ENCODE peak calls at places on chromosomes 2 and 18, in six cellular contexts. T, Z, P, K, X and L are unnamed samples.

GRCh38 chr2:239594772-239595608 is 194.2 kb upstream of the HDAC4 start:
- DNase-seq in Z (no peak), X (no peak), P (peak; percentile 7), K (no peak), T (no peak), L (no peak)

GRCh38 chr2:218343591-218343990 is 13.1 kb upstream of the CATIP start:
- DNase-seq in Z (no peak), K (no peak), P (no peak), T (no peak), X (no peak), L (peak; percentile 11)

GRCh38 chr2:200703132-200703925 is 108.4 kb upstream of the BZW1 start:
- DNase-seq in Z (no peak), K (peak; percentile 15), X (no peak), T (no peak), P (no peak), L (peak; percentile 62)

GRCh38 chr2:109645412-109646184 is 31.4 kb downstream of the SOWAHC start:
- DNase-seq in K (no peak), Z (no peak), T (no peak), X (no peak), P (no peak), L (no peak)

GRCh38 chr2:203025592-203025991 is 10.9 kb downstream of the NBEAL1 start:
- DNase-seq in K (no peak), T (no peak), Z (no peak), P (no peak), X (no peak), L (peak; percentile 15)

GRCh38 chr2:23532311-23533013 is 147.5 kb downstream of the KLHL29 start:
- DNase-seq in P (no peak), X (no peak), T (no peak), Z (no peak), K (no peak), L (no peak)

GRCh38 chr2:135803276-135803675 is 33.7 kb downstream of the LCT start:
- DNase-seq in X (no peak), K (no peak), Z (no peak), T (no peak), P (no peak), L (no peak)

GRCh38 chr2:215528555-215528954 is 92.7 kb upstream of the FN1 start:
- DNase-seq in X (no peak), K (no peak), Z (no peak), T (no peak), P (no peak), L (peak; percentile 100)

GRCh38 chr2:1728821-1729220 is 15.5 kb downstream of the PXDN start:
- DNase-seq in Z (no peak), X (peak; percentile 16), P (peak; percentile 19), K (peak; percentile 87), T (peak; percentile 18), L (peak; percentile 67)

GRCh38 chr2:110748489-110748867 is 16.1 kb downstream of the ACOXL start:
- DNase-seq in X (no peak), Z (no peak), P (no peak), T (no peak), K (no peak), L (no peak)

GRCh38 chr18:48355526-48356115 is 53.6 kb downstream of the ZBTB7C start:
- DNase-seq in X (no peak), T (no peak), P (no peak), Z (no peak), K (no peak), L (no peak)

GRCh38 chr2:24652265-24653232 is 140.6 kb downstream of the PTRHD1 start:
- DNase-seq in P (no peak), T (no peak), Z (no peak), X (no peak), K (no peak), L (no peak)

GRCh38 chr18:13323186-13323585 is 104.6 kb downstream of the LDLRAD4 start:
- DNase-seq in Z (no peak), K (no peak), X (no peak), P (no peak), T (no peak), L (no peak)

GRCh38 chr2:147273106-147273505 is 571.7 kb upstream of the ACVR2A start:
- DNase-seq in K (no peak), T (no peak), P (no peak), X (no peak), Z (no peak), L (no peak)

GRCh38 chr2:233075966-233076339 is 15.8 kb downstream of the INPP5D start:
- DNase-seq in X (no peak), Z (no peak), P (no peak), T (no peak), K (no peak), L (no peak)

GRCh38 chr2:33158482-33159003 is 211.8 kb downstream of the LTBP1 start:
- DNase-seq in K (no peak), P (no peak), Z (no peak), X (no peak), T (no peak), L (peak; percentile 97)

GRCh38 chr2:161332568-161332967 is 24.3 kb downstream of the PSMD14 start:
- DNase-seq in X (no peak), Z (no peak), T (no peak), K (no peak), P (no peak), L (no peak)

GRCh38 chr2:241199286-241199685 is 10.8 kb downstream of the ANO7 start:
- DNase-seq in Z (no peak), X (no peak), P (no peak), T (no peak), K (no peak), L (no peak)

GRCh38 chr18:50194623-50195532 is at the start of gene MYO5B:
- DNase-seq in K (peak; percentile 86), X (peak; percentile 27), P (peak; percentile 20), T (peak; percentile 33), Z (peak; percentile 25), L (no peak)

GRCh38 chr2:44247924-44248323 is 27.4 kb upstream of the SLC3A1 start:
- DNase-seq in P (no peak), K (no peak), Z (no peak), T (no peak), X (no peak), L (no peak)

GRCh38 chr18:28706397-28706796 is 529.5 kb upstream of the CDH2 start:
- DNase-seq in T (no peak), K (no peak), X (no peak), P (no peak), Z (no peak), L (no peak)

GRCh38 chr2:81007104-81007503 is 702.6 kb upstream of the LRRTM1 start:
- DNase-seq in K (no peak), X (no peak), Z (no peak), P (no peak), T (no peak), L (no peak)

GRCh38 chr2:138122891-138123290 is 158.6 kb downstream of the HNMT start:
- DNase-seq in T (no peak), K (no peak), Z (no peak), P (no peak), X (no peak), L (no peak)

GRCh38 chr2:111624401-111625156 is 259.4 kb downstream of the ANAPC1 start:
- DNase-seq in X (no peak), P (no peak), Z (no peak), T (no peak), K (no peak), L (peak; percentile 97)

DNA sequence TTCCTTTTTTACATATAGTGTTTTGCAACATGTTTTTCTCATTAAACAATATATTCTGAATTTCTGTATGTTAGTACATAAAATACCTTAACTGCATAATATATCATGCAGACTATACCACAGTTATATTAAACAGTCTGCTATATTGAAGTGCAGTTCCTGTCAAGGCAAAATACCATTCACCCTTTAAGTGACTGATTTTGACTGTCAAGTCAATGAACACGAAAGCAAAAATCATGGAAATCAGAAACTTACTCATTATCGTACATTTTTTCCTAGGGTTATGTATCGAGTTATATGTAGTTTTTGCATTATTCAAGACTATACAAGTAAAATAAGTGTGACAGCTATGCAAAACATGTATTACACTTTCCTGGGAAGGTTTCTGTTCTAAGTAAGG is 361.6 kb upstream of the MAP2 start:
- DNase-seq in T (no peak), K (no peak), X (no peak), Z (no peak), P (no peak), L (no peak)
- H3K9me3 ChIP-seq in T (peaks cover 22% of the 10 kb centered on the region), K (no peaks in the 10 kb centered on the region), X (no peaks in the 10 kb centered on the region), Z (no peaks in the 10 kb centered on the region), P (no peaks in the 10 kb centered on the region), L (no peaks in the 10 kb centered on the region)

GRCh38 chr2:220528180-220528579 is 900.8 kb downstream of the SLC4A3 start:
- DNase-seq in Z (no peak), T (no peak), X (no peak), P (no peak), K (no peak), L (peak; percentile 56)
- H3K9me3 ChIP-seq in Z (peaks cover 9% of the 10 kb centered on the region), T (peaks cover 14% of the 10 kb centered on the region), X (peaks cover 4% of the 10 kb centered on the region), P (no peaks in the 10 kb centered on the region), K (no peaks in the 10 kb centered on the region), L (no peaks in the 10 kb centered on the region)

DNA sequence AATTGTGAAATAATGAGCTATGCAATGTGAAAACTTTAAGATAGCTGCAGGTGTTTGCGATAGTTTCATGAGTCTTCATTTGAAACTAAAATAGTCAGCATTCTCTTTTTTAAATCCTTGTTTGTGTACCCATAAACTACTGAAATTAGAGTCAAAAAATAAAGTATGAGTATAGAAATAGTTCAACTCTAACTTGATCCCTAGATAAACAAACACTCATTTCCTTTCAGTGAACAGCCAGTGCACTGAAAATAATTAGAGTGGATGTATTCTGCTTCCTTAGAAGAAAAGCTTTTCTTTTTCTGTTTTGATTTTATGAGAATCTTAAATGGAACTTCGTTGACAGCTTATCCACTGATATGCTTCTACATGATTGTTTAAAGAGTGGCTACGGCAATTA is 1033.4 kb downstream of the SOCS6 start:
- DNase-seq in Z (no peak), P (no peak), X (no peak), T (no peak), K (no peak), L (peak; percentile 6)
- H3K9me3 ChIP-seq in Z (no peaks in the 10 kb centered on the region), P (no peaks in the 10 kb centered on the region), X (no peaks in the 10 kb centered on the region), T (no peaks in the 10 kb centered on the region), K (no peaks in the 10 kb centered on the region), L (no peaks in the 10 kb centered on the region)

DNA sequence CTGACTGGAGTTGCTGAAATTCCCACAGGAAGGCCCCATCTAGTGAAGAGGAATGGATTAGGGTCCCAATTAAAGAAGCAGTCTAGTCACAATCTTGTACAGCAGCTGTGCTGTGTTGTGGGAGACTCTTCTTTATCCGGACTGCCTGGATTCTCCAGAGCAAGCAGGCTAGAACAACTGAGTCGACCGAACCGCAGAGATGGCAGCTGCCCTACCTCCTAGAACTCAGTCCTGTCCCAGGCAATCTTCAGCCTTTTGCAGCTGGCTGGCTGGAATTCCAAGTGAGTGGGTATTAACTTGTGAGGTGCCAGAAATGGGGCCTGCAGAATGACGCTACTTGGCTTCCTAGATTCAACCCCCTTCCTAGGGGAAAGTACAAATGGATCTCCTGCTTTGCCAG is 1952.4 kb upstream of the LRRTM1 start:
- DNase-seq in X (no peak), Z (no peak), K (no peak), T (no peak), P (no peak), L (no peak)
- H3K9me3 ChIP-seq in X (no peaks in the 10 kb centered on the region), Z (peaks cover 25% of the 10 kb centered on the region), K (no peaks in the 10 kb centered on the region), T (peaks cover 30% of the 10 kb centered on the region), P (no peaks in the 10 kb centered on the region), L (no peaks in the 10 kb centered on the region)

GRCh38 chr2:149955201-149955600 is 367.6 kb upstream of the MMADHC start:
- DNase-seq in T (no peak), K (no peak), P (no peak), Z (no peak), X (no peak), L (no peak)
- H3K9me3 ChIP-seq in T (peaks cover 23% of the 10 kb centered on the region), K (no peaks in the 10 kb centered on the region), P (no peaks in the 10 kb centered on the region), Z (peaks cover 19% of the 10 kb centered on the region), X (no peaks in the 10 kb centered on the region), L (no peaks in the 10 kb centered on the region)